ENCODE peak calls at places on chromosomes 2 and 18, in five cellular contexts. W, T, Y, P and X are unnamed samples.

GRCh38 chr2:240498171-240498957 is 59.4 kb downstream of the ANKMY1 start:
- DNase-seq in T (no peak), Y (no peak), P (no peak), W (no peak), X (no peak)

GRCh38 chr2:6986894-6987487 is 69.8 kb downstream of the RNF144A start:
- DNase-seq in Y (no peak), T (no peak), W (peak; percentile 26), P (no peak), X (no peak)

GRCh38 chr2:187054501-187055319 is 205.7 kb upstream of the ZSWIM2 start:
- DNase-seq in W (no peak), Y (no peak), P (no peak), T (no peak), X (no peak)

GRCh38 chr18:47969851-47970250 is 39.4 kb upstream of the SMAD2 start:
- DNase-seq in T (no peak), P (no peak), W (peak; percentile 49), Y (no peak), X (no peak)

GRCh38 chr2:160700415-160700814 is 206.8 kb upstream of the RBMS1 start:
- DNase-seq in W (no peak), T (no peak), P (no peak), Y (no peak), X (no peak)

GRCh38 chr2:53559302-53559967 is 208.2 kb upstream of the CHAC2 start:
- DNase-seq in Y (no peak), W (no peak), T (no peak), P (no peak), X (no peak)

GRCh38 chr18:11091746-11092145 is 57.6 kb downstream of the PIEZO2 start:
- DNase-seq in P (no peak), T (no peak), Y (no peak), W (no peak), X (no peak)

GRCh38 chr2:105771841-105772240 is 27.1 kb downstream of the NCK2 start:
- DNase-seq in T (no peak), P (no peak), W (no peak), Y (no peak), X (no peak)

GRCh38 chr2:191051825-191052778 is 38.1 kb upstream of the STAT1 start:
- DNase-seq in T (peak; percentile 74), P (peak; percentile 65), W (peak; percentile 71), Y (no peak), X (no peak)

GRCh38 chr18:79481041-79481790 is 85.5 kb downstream of the NFATC1 start:
- DNase-seq in T (no peak), W (no peak), Y (no peak), P (no peak), X (peak; percentile 5)

GRCh38 chr18:69085933-69086332 is 288.1 kb downstream of the CCDC102B start:
- DNase-seq in Y (no peak), T (no peak), W (no peak), P (no peak), X (no peak)

GRCh38 chr2:110869472-110870446 is 137.4 kb downstream of the ACOXL start:
- DNase-seq in T (peak; percentile 18), Y (no peak), P (no peak), W (peak; percentile 37), X (no peak)

GRCh38 chr2:24984912-24985311 is 13.2 kb upstream of the DNAJC27 start:
- DNase-seq in T (peak; percentile 27), Y (peak; percentile 36), W (peak; percentile 45), P (no peak), X (peak; percentile 42)

GRCh38 chr2:216636570-216637450 is 3.6 kb downstream of the IGFBP2 start:
- DNase-seq in W (peak; percentile 62), P (no peak), T (peak; percentile 37), Y (no peak), X (no peak)

GRCh38 chr2:100786297-100786658 is 33.7 kb upstream of the NPAS2 start:
- DNase-seq in W (peak; percentile 91), P (no peak), Y (peak; percentile 30), T (peak; percentile 82), X (peak; percentile 39)

GRCh38 chr2:146661494-146662096 is 1183.2 kb upstream of the ACVR2A start:
- DNase-seq in T (peak; percentile 60), W (peak; percentile 63), P (no peak), Y (no peak), X (no peak)

GRCh38 chr2:72781500-72781899 is 44.3 kb downstream of the EXOC6B start:
- DNase-seq in Y (no peak), P (no peak), T (no peak), W (no peak), X (no peak)

GRCh38 chr2:10457846-10458563 is 9.9 kb upstream of the ODC1 start:
- DNase-seq in W (peak; percentile 55), P (no peak), T (peak; percentile 73), Y (no peak), X (no peak)

GRCh38 chr2:127986548-127987079 is 41.2 kb downstream of the SAP130 start:
- DNase-seq in Y (no peak), W (no peak), T (no peak), P (no peak), X (no peak)

GRCh38 chr2:5946210-5947118 is 254.3 kb downstream of the SOX11 start:
- DNase-seq in T (no peak), P (no peak), W (no peak), Y (no peak), X (no peak)

GRCh38 chr2:27689424-27689823 is 25.7 kb downstream of the SLC4A1AP start:
- DNase-seq in W (no peak), Y (no peak), T (no peak), P (no peak), X (no peak)

GRCh38 chr18:784470-785172 is 27.4 kb downstream of the YES1 start:
- DNase-seq in W (no peak), P (no peak), Y (no peak), T (no peak), X (no peak)

GRCh38 chr2:150697596-150697995 is 210.1 kb upstream of the RND3 start:
- DNase-seq in Y (no peak), W (no peak), P (no peak), T (no peak), X (no peak)

GRCh38 chr2:130864830-130865229 is 28.1 kb downstream of the ARHGEF4 start:
- DNase-seq in T (peak; percentile 78), Y (no peak), W (peak; percentile 49), P (peak; percentile 4), X (peak; percentile 48)

GRCh38 chr2:173571021-173571821 is 216.5 kb downstream of the CDCA7 start:
- DNase-seq in T (peak; percentile 39), Y (no peak), W (peak; percentile 55), P (no peak), X (no peak)

GRCh38 chr2:16746833-16747232 is 81.2 kb upstream of the CYRIA start:
- DNase-seq in T (no peak), P (no peak), W (no peak), Y (no peak), X (no peak)

GRCh38 chr2:154125900-154126299 is 254.2 kb downstream of the GALNT13 start:
- DNase-seq in W (no peak), Y (no peak), T (no peak), P (no peak), X (no peak)

GRCh38 chr2:152555048-152555447 is 162.2 kb downstream of the PRPF40A start:
- DNase-seq in W (peak; percentile 32), P (no peak), Y (no peak), T (no peak), X (no peak)

GRCh38 chr2:205089958-205090357 is 544.7 kb downstream of the PARD3B start:
- DNase-seq in T (no peak), Y (no peak), W (no peak), P (no peak), X (no peak)
- H3K4me3 ChIP-seq in T (no peak overlapping the region), Y (no peak overlapping the region), W (no peak overlapping the region), P (no peak overlapping the region), X (no peak overlapping the region)

DNA sequence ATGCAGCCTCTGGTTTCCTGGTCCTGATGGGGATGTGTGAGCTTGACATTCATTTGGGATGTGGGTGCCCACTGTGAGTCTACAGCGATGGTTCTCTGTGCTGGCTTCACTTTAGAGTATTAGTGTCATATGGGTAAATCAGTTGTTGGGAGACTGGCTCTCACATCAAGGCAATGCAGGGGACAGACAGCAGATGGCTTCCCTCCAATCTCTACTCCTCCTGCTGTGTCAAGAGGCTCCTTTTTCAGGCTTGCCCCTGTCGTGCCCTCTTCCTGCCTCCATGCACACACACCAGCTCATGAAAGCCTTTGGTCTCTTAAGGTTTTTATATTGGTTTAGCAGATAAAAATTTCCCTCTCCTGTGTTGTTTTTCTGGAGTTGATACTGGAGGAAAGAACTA is 315.6 kb downstream of the RDH14 start:
- DNase-seq in W (no peak), Y (no peak), P (no peak), T (no peak), X (no peak)
- H3K4me3 ChIP-seq in W (no peak overlapping the region), Y (no peak overlapping the region), P (no peak overlapping the region), T (no peak overlapping the region), X (no peak overlapping the region)

DNA sequence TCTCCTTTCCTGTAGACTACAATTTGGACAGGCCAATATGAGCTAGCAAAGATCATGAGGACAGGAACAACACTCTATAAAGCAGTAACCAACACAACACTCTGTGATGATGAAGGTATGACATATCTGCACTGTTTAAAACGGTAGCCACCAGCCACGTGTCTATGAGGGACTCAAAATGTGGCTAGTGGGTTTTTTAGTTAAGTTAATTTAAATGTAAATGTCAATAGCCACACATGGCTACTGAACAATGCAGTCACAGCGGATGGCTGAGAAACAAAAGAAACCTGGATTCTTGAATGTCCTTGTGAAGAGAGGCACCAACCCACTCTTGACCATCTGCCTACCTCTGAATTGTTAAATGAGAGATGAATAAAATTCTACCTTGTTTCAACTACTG is 33.9 kb downstream of the FANCL start:
- DNase-seq in Y (no peak), T (no peak), W (no peak), P (no peak), X (no peak)
- H3K4me3 ChIP-seq in Y (no peak overlapping the region), T (no peak overlapping the region), W (no peak overlapping the region), P (no peak overlapping the region), X (no peak overlapping the region)

DNA sequence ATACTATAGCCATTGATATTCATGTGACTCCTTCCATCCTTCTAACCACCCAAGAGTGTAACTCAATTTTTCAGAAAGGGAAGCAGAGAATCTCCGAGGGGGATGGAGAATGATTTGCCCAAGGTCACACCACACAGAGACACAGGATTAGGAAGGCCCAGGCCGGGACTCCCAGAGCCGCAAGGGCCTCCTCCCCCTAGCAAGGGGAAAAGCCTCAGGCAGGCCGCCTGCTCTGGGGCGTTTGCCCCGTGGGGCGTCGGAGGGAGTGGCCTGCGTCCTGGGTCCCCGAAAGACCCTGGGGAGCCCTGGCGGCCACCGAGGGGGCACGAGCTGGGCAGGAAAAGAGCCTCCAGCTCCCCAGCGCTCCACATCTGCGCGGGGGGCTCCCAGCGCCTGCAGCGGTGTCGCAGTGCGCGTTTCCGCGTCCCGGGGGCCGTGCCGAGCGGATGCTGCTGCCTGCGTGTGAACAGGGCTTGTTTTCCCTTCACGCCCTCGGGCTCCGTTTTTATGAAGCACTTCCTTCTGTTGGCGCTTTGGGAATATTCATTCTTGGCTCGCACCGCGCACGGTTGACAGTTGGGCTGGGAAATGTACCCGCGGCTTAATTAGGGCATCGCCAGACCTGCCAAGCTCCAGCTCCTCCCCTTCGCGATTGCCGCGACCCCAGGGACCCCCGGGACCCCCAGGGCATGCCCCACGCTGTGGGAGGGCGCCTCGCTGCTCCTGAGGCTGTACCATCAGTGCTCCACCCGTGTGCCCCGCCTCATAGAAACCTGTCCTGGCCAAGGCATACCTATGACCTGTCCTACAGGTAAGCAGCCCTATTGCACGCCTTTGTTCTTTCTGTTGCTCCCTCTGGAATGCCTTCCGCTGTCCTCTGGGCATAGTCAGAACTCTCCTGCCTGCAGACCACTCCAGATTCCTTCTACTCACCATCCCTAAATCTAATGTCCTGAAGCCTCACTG is 158.9 kb upstream of the GLI2 start:
- DNase-seq in T (peak; percentile 16), Y (peak; percentile 56), W (no peak), P (no peak), X (peak; percentile 54)
- H3K4me3 ChIP-seq in T (peak overlapping the region; percentile 9), Y (peak overlapping the region; percentile 26), W (no peak overlapping the region), P (no peak overlapping the region), X (peak overlapping the region; percentile 61)